ENCODE peak calls at places on chromosomes 3 and 15, in seven cellular contexts. One of them, this sample, is unnamed. For H3K9me3, the result is how much of the 10 kb centered on the place peaks cover.

GRCh38 chr3:14451844-14452533 is 49.6 kb downstream of the SLC6A6 start:
- DNase-seq in naive thymus-derived CD4-positive, alpha-beta T cell: no peak
- DNase-seq in PC-9: peak
- DNase-seq in cardiac muscle cell: peak
- DNase-seq in body of pancreas: peak
- DNase-seq in endothelial cell of umbilical vein: peak
- DNase-seq in astrocyte: peak
- DNase-seq in this sample: no peak

GRCh38 chr15:94620632-94621031 is 389.3 kb downstream of the MCTP2 start:
- DNase-seq in naive thymus-derived CD4-positive, alpha-beta T cell: no peak
- DNase-seq in PC-9: no peak
- DNase-seq in cardiac muscle cell: no peak
- DNase-seq in body of pancreas: no peak
- DNase-seq in endothelial cell of umbilical vein: no peak
- DNase-seq in astrocyte: no peak
- DNase-seq in this sample: no peak

GRCh38 chr3:160130950-160131349 is 94.3 kb upstream of the C3orf80 start:
- DNase-seq in naive thymus-derived CD4-positive, alpha-beta T cell: no peak
- DNase-seq in PC-9: no peak
- DNase-seq in cardiac muscle cell: peak
- DNase-seq in body of pancreas: no peak
- DNase-seq in endothelial cell of umbilical vein: peak
- DNase-seq in astrocyte: peak
- DNase-seq in this sample: no peak

GRCh38 chr3:22981176-22981575 is 222.0 kb upstream of the UBE2E2 start:
- DNase-seq in naive thymus-derived CD4-positive, alpha-beta T cell: no peak
- DNase-seq in PC-9: no peak
- DNase-seq in cardiac muscle cell: peak
- DNase-seq in body of pancreas: no peak
- DNase-seq in endothelial cell of umbilical vein: no peak
- DNase-seq in astrocyte: no peak
- DNase-seq in this sample: no peak

GRCh38 chr3:194370753-194371152 is 1.2 kb upstream of the LRRC15 start:
- DNase-seq in naive thymus-derived CD4-positive, alpha-beta T cell: no peak
- DNase-seq in PC-9: no peak
- DNase-seq in cardiac muscle cell: no peak
- DNase-seq in body of pancreas: no peak
- DNase-seq in endothelial cell of umbilical vein: no peak
- DNase-seq in astrocyte: no peak
- DNase-seq in this sample: no peak

GRCh38 chr3:181844227-181844626 is 132.5 kb downstream of the SOX2 start:
- DNase-seq in naive thymus-derived CD4-positive, alpha-beta T cell: no peak
- DNase-seq in PC-9: no peak
- DNase-seq in cardiac muscle cell: no peak
- DNase-seq in body of pancreas: no peak
- DNase-seq in endothelial cell of umbilical vein: no peak
- DNase-seq in astrocyte: no peak
- DNase-seq in this sample: no peak

GRCh38 chr15:99249270-99249817 is at the start of gene TTC23:
- DNase-seq in naive thymus-derived CD4-positive, alpha-beta T cell: no peak
- DNase-seq in PC-9: peak
- DNase-seq in cardiac muscle cell: peak
- DNase-seq in body of pancreas: peak
- DNase-seq in endothelial cell of umbilical vein: peak
- DNase-seq in astrocyte: peak
- DNase-seq in this sample: no peak

GRCh38 chr15:27670481-27670880 is 428.6 kb downstream of the OCA2 start:
- DNase-seq in naive thymus-derived CD4-positive, alpha-beta T cell: no peak
- DNase-seq in PC-9: no peak
- DNase-seq in cardiac muscle cell: no peak
- DNase-seq in body of pancreas: no peak
- DNase-seq in endothelial cell of umbilical vein: no peak
- DNase-seq in astrocyte: no peak
- DNase-seq in this sample: no peak

GRCh38 chr3:170897978-170898377 is 10.5 kb downstream of the EIF5A2 start:
- DNase-seq in naive thymus-derived CD4-positive, alpha-beta T cell: no peak
- DNase-seq in PC-9: no peak
- DNase-seq in cardiac muscle cell: no peak
- DNase-seq in body of pancreas: no peak
- DNase-seq in endothelial cell of umbilical vein: no peak
- DNase-seq in astrocyte: no peak
- DNase-seq in this sample: no peak

GRCh38 chr3:58151637-58152036 is 59.1 kb downstream of the DNASE1L3 start:
- DNase-seq in naive thymus-derived CD4-positive, alpha-beta T cell: no peak
- DNase-seq in PC-9: no peak
- DNase-seq in cardiac muscle cell: no peak
- DNase-seq in body of pancreas: no peak
- DNase-seq in endothelial cell of umbilical vein: no peak
- DNase-seq in astrocyte: no peak
- DNase-seq in this sample: no peak

GRCh38 chr3:125316949-125317348 is 58.2 kb downstream of the ZNF148 start:
- DNase-seq in naive thymus-derived CD4-positive, alpha-beta T cell: no peak
- DNase-seq in PC-9: no peak
- DNase-seq in cardiac muscle cell: no peak
- DNase-seq in body of pancreas: no peak
- DNase-seq in endothelial cell of umbilical vein: no peak
- DNase-seq in astrocyte: no peak
- DNase-seq in this sample: no peak

GRCh38 chr3:110881069-110881468 is 190.5 kb upstream of the NECTIN3 start:
- DNase-seq in naive thymus-derived CD4-positive, alpha-beta T cell: no peak
- DNase-seq in PC-9: no peak
- DNase-seq in cardiac muscle cell: peak
- DNase-seq in body of pancreas: peak
- DNase-seq in endothelial cell of umbilical vein: peak
- DNase-seq in astrocyte: peak
- DNase-seq in this sample: no peak

GRCh38 chr3:65411367-65411766 is 627.4 kb downstream of the MAGI1 start:
- DNase-seq in naive thymus-derived CD4-positive, alpha-beta T cell: no peak
- DNase-seq in PC-9: no peak
- DNase-seq in cardiac muscle cell: peak
- DNase-seq in body of pancreas: no peak
- DNase-seq in endothelial cell of umbilical vein: peak
- DNase-seq in astrocyte: no peak
- DNase-seq in this sample: no peak

GRCh38 chr3:146052791-146053310 is 108.1 kb downstream of the PLOD2 start:
- DNase-seq in naive thymus-derived CD4-positive, alpha-beta T cell: no peak
- DNase-seq in PC-9: no peak
- DNase-seq in cardiac muscle cell: peak
- DNase-seq in body of pancreas: no peak
- DNase-seq in endothelial cell of umbilical vein: no peak
- DNase-seq in astrocyte: no peak
- DNase-seq in this sample: no peak

GRCh38 chr3:138889792-138890191 is 55.1 kb upstream of the PIK3CB start:
- DNase-seq in naive thymus-derived CD4-positive, alpha-beta T cell: no peak
- DNase-seq in PC-9: no peak
- DNase-seq in cardiac muscle cell: no peak
- DNase-seq in body of pancreas: no peak
- DNase-seq in endothelial cell of umbilical vein: no peak
- DNase-seq in astrocyte: no peak
- DNase-seq in this sample: no peak

GRCh38 chr15:70266412-70267089 is 168.8 kb upstream of the TLE3 start:
- DNase-seq in naive thymus-derived CD4-positive, alpha-beta T cell: no peak
- DNase-seq in PC-9: peak
- DNase-seq in cardiac muscle cell: peak
- DNase-seq in body of pancreas: peak
- DNase-seq in endothelial cell of umbilical vein: no peak
- DNase-seq in astrocyte: peak
- DNase-seq in this sample: peak

GRCh38 chr3:129688310-129688895 is 81.9 kb upstream of the PLXND1 start:
- DNase-seq in naive thymus-derived CD4-positive, alpha-beta T cell: no peak
- DNase-seq in PC-9: no peak
- DNase-seq in cardiac muscle cell: peak
- DNase-seq in body of pancreas: peak
- DNase-seq in endothelial cell of umbilical vein: peak
- DNase-seq in astrocyte: peak
- DNase-seq in this sample: no peak

GRCh38 chr15:97893988-97894387 is 66.5 kb upstream of the ARRDC4 start:
- DNase-seq in naive thymus-derived CD4-positive, alpha-beta T cell: no peak
- DNase-seq in PC-9: no peak
- DNase-seq in cardiac muscle cell: no peak
- DNase-seq in body of pancreas: no peak
- DNase-seq in endothelial cell of umbilical vein: no peak
- DNase-seq in astrocyte: no peak
- DNase-seq in this sample: no peak

GRCh38 chr15:69730281-69731235 is 277.9 kb downstream of the RPLP1 start:
- DNase-seq in naive thymus-derived CD4-positive, alpha-beta T cell: no peak
- DNase-seq in PC-9: peak
- DNase-seq in cardiac muscle cell: no peak
- DNase-seq in body of pancreas: no peak
- DNase-seq in endothelial cell of umbilical vein: peak
- DNase-seq in astrocyte: no peak
- DNase-seq in this sample: no peak

GRCh38 chr3:138460536-138461205 is 26.3 kb downstream of the ESYT3 start:
- DNase-seq in naive thymus-derived CD4-positive, alpha-beta T cell: no peak
- DNase-seq in PC-9: no peak
- DNase-seq in cardiac muscle cell: no peak
- DNase-seq in body of pancreas: no peak
- DNase-seq in endothelial cell of umbilical vein: no peak
- DNase-seq in astrocyte: no peak
- DNase-seq in this sample: no peak

GRCh38 chr15:89500397-89501270 is 4.3 kb upstream of the RHCG start:
- DNase-seq in naive thymus-derived CD4-positive, alpha-beta T cell: no peak
- DNase-seq in PC-9: no peak
- DNase-seq in cardiac muscle cell: no peak
- DNase-seq in body of pancreas: no peak
- DNase-seq in endothelial cell of umbilical vein: no peak
- DNase-seq in astrocyte: no peak
- DNase-seq in this sample: no peak

GRCh38 chr15:37877851-37878577 is 56.4 kb upstream of the TMCO5A start:
- DNase-seq in naive thymus-derived CD4-positive, alpha-beta T cell: no peak
- DNase-seq in PC-9: peak
- DNase-seq in cardiac muscle cell: peak
- DNase-seq in body of pancreas: no peak
- DNase-seq in endothelial cell of umbilical vein: peak
- DNase-seq in astrocyte: peak
- DNase-seq in this sample: no peak

GRCh38 chr3:47583320-47584075 is 4.8 kb upstream of the CSPG5 start:
- DNase-seq in naive thymus-derived CD4-positive, alpha-beta T cell: no peak
- DNase-seq in PC-9: no peak
- DNase-seq in cardiac muscle cell: no peak
- DNase-seq in body of pancreas: no peak
- DNase-seq in endothelial cell of umbilical vein: no peak
- DNase-seq in astrocyte: no peak
- DNase-seq in this sample: no peak

GRCh38 chr3:27326949-27327582 is 42.1 kb downstream of the NEK10 start:
- DNase-seq in naive thymus-derived CD4-positive, alpha-beta T cell: no peak
- DNase-seq in PC-9: no peak
- DNase-seq in cardiac muscle cell: no peak
- DNase-seq in body of pancreas: no peak
- DNase-seq in endothelial cell of umbilical vein: no peak
- DNase-seq in astrocyte: no peak
- DNase-seq in this sample: no peak

GRCh38 chr3:64267774-64268604 is 42.7 kb upstream of the PRICKLE2 start:
- DNase-seq in naive thymus-derived CD4-positive, alpha-beta T cell: no peak
- DNase-seq in PC-9: no peak
- DNase-seq in cardiac muscle cell: peak
- DNase-seq in body of pancreas: peak
- DNase-seq in endothelial cell of umbilical vein: peak
- DNase-seq in astrocyte: peak
- DNase-seq in this sample: no peak

GRCh38 chr3:123706871-123707270 is 122.0 kb upstream of the HACD2 start:
- DNase-seq in naive thymus-derived CD4-positive, alpha-beta T cell: no peak
- DNase-seq in PC-9: no peak
- DNase-seq in cardiac muscle cell: no peak
- DNase-seq in body of pancreas: no peak
- DNase-seq in endothelial cell of umbilical vein: no peak
- DNase-seq in astrocyte: peak
- DNase-seq in this sample: no peak

GRCh38 chr3:84983490-84983889 is 24.7 kb downstream of the CADM2 start:
- DNase-seq in naive thymus-derived CD4-positive, alpha-beta T cell: no peak
- DNase-seq in PC-9: no peak
- DNase-seq in cardiac muscle cell: no peak
- DNase-seq in body of pancreas: no peak
- DNase-seq in endothelial cell of umbilical vein: no peak
- DNase-seq in astrocyte: no peak
- DNase-seq in this sample: no peak
- H3K9me3 ChIP-seq in naive thymus-derived CD4-positive, alpha-beta T cell: under half
- H3K9me3 ChIP-seq in PC-9: under half
- H3K9me3 ChIP-seq in cardiac muscle cell: under half
- H3K9me3 ChIP-seq in body of pancreas: under half
- H3K9me3 ChIP-seq in endothelial cell of umbilical vein: under half
- H3K9me3 ChIP-seq in astrocyte: under half
- H3K9me3 ChIP-seq in this sample: under half

GRCh38 chr3:38133209-38133556 is 3.7 kb downstream of the ACAA1 start:
- DNase-seq in naive thymus-derived CD4-positive, alpha-beta T cell: no peak
- DNase-seq in PC-9: no peak
- DNase-seq in cardiac muscle cell: no peak
- DNase-seq in body of pancreas: no peak
- DNase-seq in endothelial cell of umbilical vein: no peak
- DNase-seq in astrocyte: no peak
- DNase-seq in this sample: no peak
- H3K27ac ChIP-seq in naive thymus-derived CD4-positive, alpha-beta T cell: peak
- H3K27ac ChIP-seq in PC-9: peak
- H3K27ac ChIP-seq in cardiac muscle cell: no peak
- H3K27ac ChIP-seq in body of pancreas: peak
- H3K27ac ChIP-seq in endothelial cell of umbilical vein: no peak
- H3K27ac ChIP-seq in astrocyte: no peak
- H3K27ac ChIP-seq in this sample: no peak

GRCh38 chr15:74599156-74599555 is 16.5 kb upstream of the CLK3 start:
- DNase-seq in naive thymus-derived CD4-positive, alpha-beta T cell: no peak
- DNase-seq in PC-9: no peak
- DNase-seq in cardiac muscle cell: no peak
- DNase-seq in body of pancreas: no peak
- DNase-seq in endothelial cell of umbilical vein: no peak
- DNase-seq in astrocyte: no peak
- DNase-seq in this sample: no peak
- H3K4me3 ChIP-seq in naive thymus-derived CD4-positive, alpha-beta T cell: peak
- H3K4me3 ChIP-seq in PC-9: no peak
- H3K4me3 ChIP-seq in cardiac muscle cell: no peak
- H3K4me3 ChIP-seq in body of pancreas: no peak
- H3K4me3 ChIP-seq in endothelial cell of umbilical vein: no peak
- H3K4me3 ChIP-seq in astrocyte: peak
- H3K4me3 ChIP-seq in this sample: peak

DNA sequence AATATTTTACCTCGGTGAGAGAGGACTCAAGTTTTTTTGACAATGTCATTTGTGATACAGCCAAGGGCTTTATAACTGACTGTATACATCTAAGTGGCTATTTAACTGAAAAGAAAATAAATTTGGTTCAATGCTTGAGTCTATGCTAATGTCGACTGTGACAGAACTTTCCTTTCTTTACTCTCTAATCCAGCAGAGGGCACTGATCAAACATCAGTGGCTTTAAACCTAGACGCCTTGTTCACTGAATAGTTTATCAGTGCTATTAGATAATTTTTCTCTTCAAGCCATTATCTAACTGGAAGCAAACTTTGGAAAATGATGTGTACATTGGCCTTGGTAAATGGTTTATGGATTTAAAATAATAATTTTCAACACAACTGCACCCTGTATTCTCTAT is 285.1 kb downstream of the CHL1 start:
- DNase-seq in naive thymus-derived CD4-positive, alpha-beta T cell: no peak
- DNase-seq in PC-9: no peak
- DNase-seq in cardiac muscle cell: peak
- DNase-seq in body of pancreas: no peak
- DNase-seq in endothelial cell of umbilical vein: no peak
- DNase-seq in astrocyte: no peak
- DNase-seq in this sample: no peak
- H3K9me3 ChIP-seq in naive thymus-derived CD4-positive, alpha-beta T cell: under half
- H3K9me3 ChIP-seq in PC-9: under half
- H3K9me3 ChIP-seq in cardiac muscle cell: under half
- H3K9me3 ChIP-seq in body of pancreas: under half
- H3K9me3 ChIP-seq in endothelial cell of umbilical vein: under half
- H3K9me3 ChIP-seq in astrocyte: under half
- H3K9me3 ChIP-seq in this sample: under half

This sample was measured in CD8-positive, alpha-beta memory T cell.